ENCODE peak calls at places on chromosomes 13 and 19, in nine cellular contexts. T is nephron progenitor cell, K is GM12865, H is heart left ventricle, S is esophagus muscularis mucosa, R is right lobe of liver, A is AG10803, Q is cardiac muscle cell, M is fibroblast of lung. I is an unnamed sample.

GRCh38 chr19:41682437-41682836 is 5.6 kb downstream of the CEACAM7 start:
- DNase-seq in T (no peak), K (no peak), H (no peak), S (no peak), R (no peak), A (no peak), Q (no peak), M (no peak), I (no peak)

GRCh38 chr13:102055116-102055515 is 346.7 kb downstream of the FGF14 start:
- DNase-seq in T (no peak), K (no peak), H (no peak), S (no peak), R (no peak), A (no peak), Q (no peak), M (no peak), I (no peak)

GRCh38 chr19:3413796-3414327 is 47.5 kb downstream of the NFIC start:
- DNase-seq in T (no peak), K (no peak), H (no peak), S (no peak), R (peak), A (no peak), Q (no peak), M (no peak), I (no peak)

GRCh38 chr19:15551183-15552004 is 43.1 kb downstream of the CYP4F22 start:
- DNase-seq in T (peak), K (peak), H (no peak), S (no peak), R (no peak), A (no peak), Q (peak), M (no peak), I (no peak)

GRCh38 chr13:105513448-105513847 is 1022.0 kb downstream of the EFNB2 start:
- DNase-seq in T (no peak), K (no peak), H (no peak), S (no peak), R (no peak), A (no peak), Q (no peak), M (no peak), I (no peak)

GRCh38 chr13:112120031-112120373 is 53.1 kb downstream of the SOX1 start:
- DNase-seq in T (no peak), K (no peak), H (no peak), S (no peak), R (no peak), A (no peak), Q (no peak), M (no peak), I (no peak)

GRCh38 chr13:28258401-28258800 is 120.1 kb downstream of the PAN3 start:
- DNase-seq in T (no peak), K (no peak), H (no peak), S (no peak), R (no peak), A (no peak), Q (no peak), M (no peak), I (no peak)

GRCh38 chr19:29812080-29812880 is 489 bp downstream of the CCNE1 start:
- DNase-seq in T (peak), K (peak), H (no peak), S (no peak), R (peak), A (no peak), Q (no peak), M (no peak), I (no peak)

GRCh38 chr13:79392882-79393563 is 13.0 kb downstream of the RBM26 start:
- DNase-seq in T (no peak), K (peak), H (no peak), S (no peak), R (no peak), A (peak), Q (peak), M (peak), I (no peak)

GRCh38 chr13:83221813-83222241 is 660.4 kb downstream of the SLITRK1 start:
- DNase-seq in T (no peak), K (no peak), H (no peak), S (no peak), R (no peak), A (peak), Q (peak), M (peak), I (no peak)

GRCh38 chr19:14435320-14436050 is 2.4 kb downstream of the PKN1 start:
- DNase-seq in T (no peak), K (no peak), H (no peak), S (no peak), R (no peak), A (no peak), Q (no peak), M (no peak), I (no peak)

GRCh38 chr13:45696610-45697226 is 5.4 kb upstream of the CBY2 start:
- DNase-seq in T (no peak), K (peak), H (no peak), S (peak), R (no peak), A (no peak), Q (no peak), M (peak), I (no peak)

GRCh38 chr13:40640845-40641458 is 25.5 kb downstream of the FOXO1 start:
- DNase-seq in T (no peak), K (no peak), H (no peak), S (no peak), R (no peak), A (no peak), Q (no peak), M (no peak), I (no peak)

GRCh38 chr13:20495087-20496023 is 30.3 kb downstream of the CRYL1 start:
- DNase-seq in T (peak), K (peak), H (peak), S (no peak), R (no peak), A (peak), Q (peak), M (peak), I (peak)

GRCh38 chr19:58492265-58492664 is 16.1 kb downstream of the ZNF446 start:
- DNase-seq in T (no peak), K (no peak), H (no peak), S (no peak), R (no peak), A (no peak), Q (no peak), M (no peak), I (no peak)

GRCh38 chr13:63425131-63425530 is 2009.5 kb upstream of the PCDH20 start:
- DNase-seq in T (no peak), K (no peak), H (no peak), S (no peak), R (no peak), A (peak), Q (no peak), M (peak), I (no peak)

GRCh38 chr19:2428027-2428690 is 773 bp upstream of the TIMM13 start:
- DNase-seq in T (peak), K (no peak), H (no peak), S (no peak), R (peak), A (peak), Q (peak), M (peak), I (no peak)

GRCh38 chr19:15934332-15935078 is at the start of gene CYP4F11:
- DNase-seq in T (no peak), K (no peak), H (peak), S (peak), R (peak), A (no peak), Q (no peak), M (no peak), I (no peak)

GRCh38 chr19:29694669-29695627 is 20.1 kb downstream of the C19orf12 start:
- DNase-seq in T (peak), K (peak), H (peak), S (peak), R (peak), A (peak), Q (peak), M (peak), I (peak)

GRCh38 chr13:98909016-98909415 is 68.8 kb downstream of the DOCK9 start:
- DNase-seq in T (no peak), K (no peak), H (no peak), S (no peak), R (no peak), A (no peak), Q (no peak), M (no peak), I (no peak)

DNA sequence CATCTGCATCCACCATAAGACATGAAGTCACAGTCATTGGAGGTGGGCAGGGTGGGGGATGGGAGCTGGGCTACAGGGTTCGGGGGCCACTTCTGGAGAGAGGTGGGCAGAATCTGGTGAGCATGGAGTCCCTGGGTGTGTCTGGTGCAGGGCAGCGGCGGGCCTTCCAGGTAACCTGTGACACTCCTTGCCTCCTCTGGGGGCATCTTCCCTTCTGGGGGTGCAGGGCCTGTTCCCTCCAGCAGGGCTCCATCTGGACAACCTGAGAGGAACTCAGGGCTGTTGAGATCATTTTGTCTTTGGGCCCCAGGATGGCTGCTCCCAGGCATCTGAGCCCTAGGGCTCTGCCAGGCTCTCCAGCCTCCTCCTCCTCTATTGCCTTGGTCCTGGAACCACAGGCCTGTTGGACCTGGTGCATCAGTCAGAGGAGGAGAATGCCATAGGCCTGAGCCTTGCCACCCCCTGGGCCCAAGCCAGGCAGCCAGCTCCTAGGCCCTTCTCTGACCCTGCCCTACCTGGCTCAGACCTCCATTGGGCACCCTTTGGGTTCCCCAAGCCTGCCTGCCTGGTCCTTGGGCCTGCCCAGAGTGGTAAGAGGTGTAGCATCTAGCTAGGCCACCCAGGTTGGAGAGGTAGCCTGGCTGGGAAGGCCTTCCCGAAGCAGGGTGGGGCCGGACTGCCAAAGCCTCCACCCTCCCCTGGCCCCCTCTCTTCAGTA is 13.4 kb downstream of the LYL1 start:
- DNase-seq in T (no peak), K (peak), H (no peak), S (no peak), R (no peak), A (no peak), Q (no peak), M (no peak), I (no peak)
- TF ChIP-seq CTCF in T (peak), K (peak), H (no peak), S (no peak), R (no peak), A (peak), Q (peak), M (peak), I (peak)

GRCh38 chr19:51346742-51347141 is 4.8 kb upstream of the VSIG10L start:
- DNase-seq in T (no peak), K (no peak), H (no peak), S (no peak), R (no peak), A (no peak), Q (no peak), M (no peak), I (no peak)
- TF ChIP-seq CTCF in T (no peak), K (no peak), H (no peak), S (no peak), R (no peak), A (no peak), Q (no peak), M (no peak), I (no peak)

GRCh38 chr13:67341406-67341805 is 111.3 kb upstream of the PCDH9 start:
- DNase-seq in T (no peak), K (no peak), H (no peak), S (no peak), R (no peak), A (no peak), Q (no peak), M (no peak), I (no peak)

GRCh38 chr13:67343777-67344176 is 113.6 kb upstream of the PCDH9 start:
- DNase-seq in T (no peak), K (no peak), H (no peak), S (no peak), R (no peak), A (no peak), Q (no peak), M (no peak), I (no peak)
- TF ChIP-seq CTCF in T (no peak), K (no peak), H (no peak), S (no peak), R (no peak), A (no peak), Q (no peak), M (no peak), I (no peak)

GRCh38 chr13:60974296-60974695 is 441.4 kb downstream of the PCDH20 start:
- DNase-seq in T (no peak), K (no peak), H (no peak), S (no peak), R (no peak), A (no peak), Q (no peak), M (no peak), I (no peak)

GRCh38 chr13:60970736-60971135 is 444.9 kb downstream of the PCDH20 start:
- DNase-seq in T (no peak), K (no peak), H (no peak), S (no peak), R (no peak), A (no peak), Q (no peak), M (no peak), I (no peak)

GRCh38 chr13:60969659-60970058 is 446.0 kb downstream of the PCDH20 start:
- DNase-seq in T (no peak), K (no peak), H (no peak), S (no peak), R (no peak), A (no peak), Q (no peak), M (no peak), I (no peak)
- TF ChIP-seq CTCF in T (no peak), K (no peak), H (no peak), S (no peak), R (no peak), A (no peak), Q (no peak), M (no peak), I (no peak)

I was measured in neural crest cell.